ENCODE peak calls at places on chromosome 17, in eight cellular contexts. A is kidney, X is thoracic aorta, S is esophagus muscularis mucosa, Y is A549, F is H9, P is ascending aorta, O is thyroid gland. Q is an unnamed sample.

GRCh38 chr17:17685775-17686291 is 4.6 kb downstream of the RAI1 start:
- DNase-seq in S (no peak), X (no peak), O (peak; percentile 72), Y (peak; percentile 66), P (no peak), A (no peak), F (peak; percentile 63), Q (no peak)

GRCh38 chr17:8905256-8905778 is 37.8 kb upstream of the PIK3R6 start:
- DNase-seq in A (no peak), O (no peak), P (peak; percentile 43), Y (no peak), F (no peak), S (peak; percentile 66), X (no peak), Q (no peak)

GRCh38 chr17:42337442-42337841 is 49.1 kb downstream of the STAT5A start:
- DNase-seq in F (no peak), P (no peak), S (no peak), Y (no peak), A (no peak), O (no peak), X (no peak), Q (no peak)

GRCh38 chr17:42891539-42892152 is 9.0 kb upstream of the G6PC1 start:
- DNase-seq in A (peak; percentile 88), X (no peak), S (peak; percentile 94), P (peak; percentile 75), F (peak; percentile 69), Y (no peak), O (peak; percentile 51), Q (peak; percentile 69)

GRCh38 chr17:47703191-47703591 is 9.2 kb downstream of the TBKBP1 start:
- DNase-seq in Y (no peak), A (peak; percentile 63), X (no peak), O (no peak), P (no peak), S (no peak), F (peak; percentile 31), Q (no peak)

GRCh38 chr17:60525624-60526514 is at the start of gene APPBP2:
- DNase-seq in A (peak; percentile 95), S (peak; percentile 97), O (peak; percentile 85), X (peak; percentile 23), Y (peak; percentile 93), P (peak; percentile 90), F (peak; percentile 91), Q (peak; percentile 89)

GRCh38 chr17:59807892-59808509 is 84.7 kb downstream of the TUBD1 start:
- DNase-seq in O (no peak), A (no peak), X (no peak), P (no peak), F (no peak), S (no peak), Y (no peak), Q (no peak)

GRCh38 chr17:61862105-61862574 is 1.2 kb downstream of the BRIP1 start:
- DNase-seq in X (no peak), S (no peak), A (no peak), Y (no peak), O (no peak), F (no peak), P (no peak), Q (no peak)

GRCh38 chr17:41360291-41360995 is 9.2 kb downstream of the KRT33B start:
- DNase-seq in A (no peak), F (no peak), P (no peak), O (no peak), X (no peak), Y (no peak), S (peak; percentile 72), Q (no peak)

DNA sequence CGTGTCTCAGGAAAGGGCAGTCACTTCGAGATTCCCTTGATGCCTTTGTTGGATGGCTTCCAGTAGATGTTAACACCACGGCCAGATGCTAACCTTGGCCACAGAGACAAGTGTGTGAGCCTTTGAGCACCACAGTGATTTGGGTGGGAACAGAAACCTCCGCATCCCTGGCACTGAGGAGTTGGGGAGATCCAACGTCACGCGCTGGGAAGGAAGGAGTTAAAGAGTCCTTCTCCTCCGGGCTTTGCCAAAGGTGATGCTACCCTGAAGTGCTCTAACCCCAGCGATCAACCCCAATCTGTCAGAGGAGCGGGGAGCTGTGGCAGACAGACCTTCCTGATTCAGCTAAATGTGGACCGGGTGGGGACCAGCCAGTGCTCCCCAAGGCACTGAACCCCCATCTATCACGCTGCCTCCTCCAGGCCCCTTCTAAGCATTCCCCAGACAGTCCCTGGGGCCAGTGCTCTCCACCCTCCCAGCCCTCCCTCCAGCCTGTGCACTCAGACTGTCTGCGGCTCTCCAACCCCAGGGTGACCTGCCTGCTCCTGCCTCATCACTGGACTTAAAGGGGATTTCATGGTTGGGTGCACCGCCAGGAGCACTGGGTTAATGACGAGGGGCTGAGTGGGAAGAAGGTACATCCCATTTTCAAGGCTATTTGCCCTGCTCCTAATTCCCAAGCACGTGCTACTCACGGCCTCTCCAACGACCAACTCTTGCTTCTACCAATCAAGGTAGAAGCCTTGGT is 3.2 kb upstream of the ABR start:
- DNase-seq in A (peak; percentile 72), P (no peak), F (no peak), Y (no peak), X (no peak), O (no peak), S (no peak), Q (no peak)
- H3K27ac ChIP-seq in A (no peak overlapping the region), P (no peak overlapping the region), F (no peak overlapping the region), Y (no peak overlapping the region), X (no peak overlapping the region), O (no peak overlapping the region), S (peak overlapping the region; percentile 14), Q (no peak overlapping the region)

GRCh38 chr17:2124391-2124790 is 69.5 kb downstream of the HIC1 start:
- DNase-seq in S (no peak), A (no peak), X (no peak), O (no peak), P (no peak), F (no peak), Y (no peak), Q (no peak)
- H3K4me1 ChIP-seq in S (peaks cover 26% of the 10 kb centered on the region), A (peaks cover 15% of the 10 kb centered on the region), X (peaks cover 25% of the 10 kb centered on the region), O (peaks cover 23% of the 10 kb centered on the region), P (peaks cover 8% of the 10 kb centered on the region), F (no peaks in the 10 kb centered on the region), Y (peaks cover 4% of the 10 kb centered on the region), Q (peaks cover 29% of the 10 kb centered on the region)

DNA sequence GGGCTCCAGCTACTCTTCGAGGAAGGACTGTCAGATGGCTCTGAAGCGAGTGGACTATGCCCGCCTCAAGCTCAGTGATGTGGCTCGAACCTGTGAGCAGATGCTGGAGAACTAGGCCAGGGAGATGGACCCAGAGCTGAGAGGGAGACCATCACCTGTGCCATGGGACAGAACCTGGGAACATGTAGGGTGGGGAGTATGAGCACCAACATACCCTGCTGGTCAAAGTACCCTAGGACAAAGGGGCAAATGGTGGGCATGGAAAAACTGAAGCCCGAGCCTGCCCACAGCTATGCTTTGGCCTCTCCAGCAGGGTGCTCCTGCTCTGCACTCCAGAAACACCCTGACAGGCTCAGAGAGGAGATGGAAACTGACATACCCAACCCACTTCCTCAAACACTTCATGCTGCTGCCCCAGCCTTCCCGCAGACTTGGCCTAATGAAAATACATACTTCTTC is 1.9 kb downstream of the MED11 start:
- DNase-seq in P (no peak), X (no peak), O (no peak), A (peak; percentile 53), S (no peak), Y (no peak), F (no peak), Q (no peak)
- TF ChIP-seq CTCF in P (no peak), X (no peak), O (no peak), A (no peak), S (no peak), Y (no peak), F (peak; percentile 33), Q (peak; percentile 28)

GRCh38 chr17:6507535-6507934 is 48.8 kb downstream of the PITPNM3 start:
- DNase-seq in X (no peak), F (no peak), P (no peak), Y (peak; percentile 71), O (no peak), A (no peak), S (no peak), Q (no peak)
- H3K27ac ChIP-seq in X (no peak overlapping the region), F (no peak overlapping the region), P (no peak overlapping the region), Y (peak overlapping the region; percentile 83), O (no peak overlapping the region), A (no peak overlapping the region), S (peak overlapping the region; percentile 67), Q (no peak overlapping the region)

DNA sequence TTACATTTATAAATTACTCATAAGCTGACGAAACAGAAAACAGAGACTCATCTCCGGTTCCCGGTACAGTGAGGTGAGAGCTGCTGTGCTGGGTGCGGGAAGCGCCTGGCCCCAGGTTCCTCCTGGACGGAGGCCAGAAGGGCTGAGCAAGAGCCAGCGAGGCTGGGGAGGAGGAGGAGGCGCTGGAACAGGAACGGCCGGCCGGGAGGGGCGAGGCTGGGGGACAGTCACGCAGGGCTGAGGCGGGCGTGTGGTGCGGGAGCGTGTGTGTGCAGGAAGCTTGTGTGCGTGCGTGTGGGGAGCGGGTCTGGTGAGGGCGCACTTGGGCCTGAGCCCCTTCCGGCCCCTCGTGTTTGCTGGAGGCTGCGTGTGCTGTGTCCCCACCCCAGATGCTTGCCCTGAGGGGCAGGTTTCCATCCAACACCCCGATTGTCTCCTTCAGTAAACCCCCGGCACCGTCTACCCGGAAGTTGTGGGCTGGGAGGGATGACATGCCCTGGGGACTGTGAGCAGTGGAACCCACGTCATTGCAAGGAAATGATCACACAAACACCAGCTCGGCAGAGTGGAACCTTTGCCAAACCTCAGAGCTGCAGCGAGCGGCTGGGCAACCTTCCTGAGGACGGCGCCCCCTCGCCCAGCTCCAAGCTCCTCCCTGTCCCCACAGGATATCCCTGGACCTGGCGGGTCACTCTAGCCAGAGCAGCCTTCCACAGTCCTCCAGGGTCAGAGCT is 19.4 kb downstream of the CD7 start:
- DNase-seq in F (no peak), S (peak; percentile 96), O (peak; percentile 81), P (peak; percentile 96), A (peak; percentile 97), Y (peak; percentile 92), X (peak; percentile 84), Q (peak; percentile 85)
- H3K4me1 ChIP-seq in F (no peaks in the 10 kb centered on the region), S (peaks cover 66% of the 10 kb centered on the region), O (peaks cover 26% of the 10 kb centered on the region), P (peaks cover 12% of the 10 kb centered on the region), A (peaks cover 19% of the 10 kb centered on the region), Y (peaks cover 70% of the 10 kb centered on the region), X (peaks cover 45% of the 10 kb centered on the region), Q (peaks cover 25% of the 10 kb centered on the region)

Q was measured in heart right ventricle.